ENCODE peak calls at places on chromosome 21, in ten cellular contexts. C is HT1080; E is activated naive CD4-positive, alpha-beta T cell treated with Interleukin-2 at 50 U/mL for 16 hours; A is T1000; L is fibroblast of lung; W is stimulated activated CD8-positive, alpha-beta memory T cell treated with anti-CD3 and anti-CD28 coated beads, Interleukin-15, amount 100 ng/mL, for 4 hours; J is T-helper 1 cell; I is KBM-7; B is ovary; S is AG20443. H is an unnamed sample.

GRCh38 chr21:18041012-18041411 is 203.6 kb upstream of the CHODL start:
- DNase-seq in B (no peak), L (no peak), E (no peak), W (no peak), J (no peak), C (peak), A (no peak), I (peak), S (no peak), H (peak)

GRCh38 chr21:26709090-26709489 is 136.0 kb upstream of the CYYR1 start:
- DNase-seq in W (no peak), C (peak), I (no peak), J (no peak), L (no peak), A (no peak), S (no peak), B (no peak), E (no peak), H (no peak)

GRCh38 chr21:22476726-22477646 is 1478.8 kb downstream of the NCAM2 start:
- DNase-seq in I (no peak), A (no peak), W (no peak), C (no peak), E (no peak), J (no peak), L (no peak), S (no peak), B (no peak), H (no peak)

GRCh38 chr21:42233067-42233981 is 14.4 kb downstream of the ABCG1 start:
- DNase-seq in B (no peak), C (peak), I (peak), J (peak), W (peak), L (peak), E (peak), A (no peak), S (peak), H (no peak)

GRCh38 chr21:27154451-27155129 is 187.7 kb upstream of the ADAMTS5 start:
- DNase-seq in A (no peak), S (peak), B (no peak), L (no peak), E (no peak), C (no peak), I (no peak), W (no peak), J (no peak), H (no peak)

GRCh38 chr21:33434770-33435360 is 31.7 kb downstream of the IFNGR2 start:
- DNase-seq in B (no peak), S (peak), I (peak), C (peak), W (no peak), L (peak), A (peak), J (no peak), E (peak), H (peak)

GRCh38 chr21:42120904-42121535 is 49.9 kb downstream of the UMODL1 start:
- DNase-seq in I (no peak), C (no peak), A (no peak), E (no peak), B (no peak), S (no peak), L (no peak), W (no peak), J (no peak), H (no peak)

GRCh38 chr21:39441502-39442475 is 3.8 kb downstream of the LCA5L start:
- DNase-seq in A (no peak), C (peak), S (peak), I (peak), L (peak), W (no peak), J (no peak), B (no peak), E (peak), H (peak)

GRCh38 chr21:31786164-31786920 is 54.4 kb upstream of the SCAF4 start:
- DNase-seq in C (no peak), W (no peak), E (no peak), L (no peak), A (no peak), B (no peak), I (no peak), J (no peak), S (no peak), H (no peak)

GRCh38 chr21:33403128-33403785 is at the start of gene IFNGR2:
- DNase-seq in A (no peak), W (no peak), I (no peak), E (peak), L (no peak), S (peak), J (peak), C (no peak), B (peak), H (no peak)

GRCh38 chr21:38796426-38796825 is 9.3 kb upstream of the ETS2 start:
- DNase-seq in S (no peak), L (peak), A (peak), I (no peak), C (peak), W (no peak), B (no peak), J (no peak), E (no peak), H (peak)

GRCh38 chr21:28537371-28538079 is 455.2 kb downstream of the LTN1 start:
- DNase-seq in L (peak), E (no peak), W (no peak), I (no peak), A (peak), B (no peak), S (peak), C (peak), J (no peak), H (peak)

GRCh38 chr21:26834181-26834945 is 10.8 kb downstream of the ADAMTS1 start:
- DNase-seq in J (no peak), S (peak), L (peak), E (no peak), B (no peak), C (no peak), A (no peak), W (no peak), I (no peak), H (no peak)

GRCh38 chr21:35004289-35004688 is 44.8 kb downstream of the RUNX1 start:
- DNase-seq in B (no peak), E (no peak), I (no peak), C (no peak), L (no peak), A (no peak), W (no peak), S (no peak), J (no peak), H (no peak)

GRCh38 chr21:41763398-41763931 is 3.4 kb downstream of the RIPK4 start:
- DNase-seq in J (no peak), I (no peak), L (no peak), B (no peak), S (no peak), A (no peak), E (no peak), W (no peak), C (no peak), H (no peak)

GRCh38 chr21:41957991-41958766 is 4.4 kb upstream of the C2CD2 start:
- DNase-seq in L (peak), B (peak), S (peak), E (no peak), C (peak), W (no peak), A (peak), J (no peak), I (no peak), H (peak)

GRCh38 chr21:38333290-38334272 is 76.8 kb downstream of the KCNJ15 start:
- DNase-seq in L (peak), E (no peak), B (no peak), W (no peak), J (no peak), A (no peak), I (no peak), S (no peak), C (no peak), H (no peak)

GRCh38 chr21:14092834-14093560 is 117.8 kb downstream of the LIPI start:
- DNase-seq in S (no peak), E (no peak), W (no peak), J (no peak), C (no peak), I (no peak), B (no peak), L (no peak), A (no peak), H (no peak)

GRCh38 chr21:17726047-17726446 is 93.1 kb downstream of the C21orf91 start:
- DNase-seq in J (no peak), W (no peak), A (no peak), B (no peak), S (no peak), C (no peak), I (no peak), L (no peak), E (no peak), H (no peak)

GRCh38 chr21:43794311-43794710 is 4.9 kb downstream of the RRP1 start:
- DNase-seq in L (no peak), S (no peak), W (no peak), E (no peak), I (no peak), A (no peak), J (no peak), C (no peak), B (peak), H (no peak)

GRCh38 chr21:41808846-41809245 is 42.0 kb upstream of the RIPK4 start:
- DNase-seq in E (no peak), S (no peak), I (no peak), W (no peak), C (no peak), L (no peak), A (no peak), J (no peak), B (no peak), H (no peak)

GRCh38 chr21:38242036-38242435 is 14.8 kb upstream of the KCNJ15 start:
- DNase-seq in A (no peak), E (no peak), I (no peak), W (no peak), S (no peak), B (no peak), C (no peak), J (no peak), L (no peak), H (no peak)

GRCh38 chr21:35861656-35862055 is 198.7 kb downstream of the SETD4 start:
- DNase-seq in B (no peak), J (no peak), W (no peak), I (no peak), L (no peak), E (no peak), S (no peak), C (no peak), A (no peak), H (no peak)

GRCh38 chr21:35045539-35046222 is 3.4 kb downstream of the RUNX1 start:
- DNase-seq in L (no peak), B (no peak), W (no peak), C (no peak), S (no peak), J (peak), A (no peak), I (no peak), E (peak), H (no peak)

GRCh38 chr21:35840197-35840799 is 220.0 kb downstream of the SETD4 start:
- DNase-seq in A (peak), J (peak), I (peak), L (peak), S (peak), B (peak), W (peak), C (peak), E (peak), H (peak)

GRCh38 chr21:22981819-22982218 is 1983.6 kb downstream of the NCAM2 start:
- DNase-seq in L (no peak), W (no peak), S (no peak), I (no peak), C (no peak), A (no peak), E (no peak), B (no peak), J (no peak), H (no peak)